ENCODE peak calls at places on chromosomes 1 and 21, in six cellular contexts. U is BJ, Y is brain microvascular endothelial cell, B is mucosa of descending colon, J is pancreas, I is sigmoid colon. V is an unnamed sample.

GRCh38 chr21:34807146-34807880 is 138.5 kb downstream of the CLIC6 start:
- DNase-seq in Y (peak), U (peak), B (no peak), J (no peak), I (no peak), V (peak)

GRCh38 chr1:238485062-238485905 is 594.6 kb upstream of the ZP4 start:
- DNase-seq in Y (peak), U (no peak), B (no peak), I (no peak), J (no peak), V (peak)

GRCh38 chr1:192812420-192813209 is 3.8 kb downstream of the RGS2 start:
- DNase-seq in J (no peak), B (no peak), U (no peak), Y (no peak), I (no peak), V (no peak)

GRCh38 chr21:31622397-31622796 is 37.1 kb upstream of the SOD1 start:
- DNase-seq in Y (no peak), I (no peak), U (no peak), J (no peak), B (no peak), V (no peak)

GRCh38 chr1:22089787-22090186 is 37.3 kb downstream of the CDC42 start:
- DNase-seq in U (no peak), J (no peak), B (no peak), Y (no peak), I (no peak), V (no peak)

GRCh38 chr1:42940851-42941639 is 17.6 kb downstream of the SLC2A1 start:
- DNase-seq in I (no peak), J (no peak), Y (peak), U (peak), B (peak), V (peak)

GRCh38 chr21:29219165-29219770 is 79.5 kb upstream of the BACH1 start:
- DNase-seq in B (no peak), I (no peak), J (no peak), U (no peak), Y (no peak), V (peak)

GRCh38 chr1:196873385-196873784 is 14.5 kb upstream of the CFHR4 start:
- DNase-seq in U (no peak), I (no peak), Y (no peak), B (no peak), J (no peak), V (no peak)

GRCh38 chr1:107450899-107451664 is 310.2 kb downstream of the NTNG1 start:
- DNase-seq in U (no peak), Y (no peak), B (no peak), I (no peak), J (no peak), V (no peak)

GRCh38 chr1:233081686-233082085 is 131.3 kb downstream of the NTPCR start:
- DNase-seq in B (no peak), I (no peak), Y (no peak), J (no peak), U (no peak), V (no peak)

GRCh38 chr21:41655259-41655658 is 111.6 kb downstream of the RIPK4 start:
- DNase-seq in J (no peak), Y (no peak), B (no peak), U (no peak), I (no peak), V (no peak)

GRCh38 chr1:47593001-47593568 is 155.2 kb downstream of the FOXD2 start:
- DNase-seq in B (no peak), Y (no peak), U (no peak), J (no peak), I (no peak), V (no peak)

GRCh38 chr21:45266518-45267389 is 20.9 kb downstream of the POFUT2 start:
- DNase-seq in B (no peak), U (no peak), J (no peak), Y (peak), I (peak), V (no peak)

DNA sequence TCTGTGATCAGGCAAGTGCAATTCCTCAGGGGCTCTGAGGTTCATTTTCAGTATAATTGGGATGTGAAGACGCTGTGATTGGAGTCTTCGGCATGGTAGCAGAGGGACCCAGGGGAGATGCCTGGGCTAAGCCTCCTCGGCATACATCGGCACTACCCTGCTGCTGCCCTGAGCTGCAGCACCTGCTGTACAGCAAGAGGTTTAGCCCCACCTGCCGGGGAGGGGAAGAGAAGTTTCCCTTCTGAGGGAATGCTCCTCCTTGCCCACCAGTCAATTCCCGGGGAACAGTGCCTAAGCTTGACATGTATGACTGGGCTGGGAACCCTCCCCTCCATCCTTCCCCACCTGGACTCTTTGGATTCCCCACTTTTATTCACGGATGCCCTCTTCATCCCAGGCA is 24.9 kb downstream of the CNIH3 start:
- DNase-seq in B (no peak), J (no peak), I (no peak), Y (no peak), U (no peak), V (no peak)
- TF ChIP-seq CTCF in B (no peak), J (no peak), I (no peak), Y (peak), U (no peak), V (no peak)

DNA sequence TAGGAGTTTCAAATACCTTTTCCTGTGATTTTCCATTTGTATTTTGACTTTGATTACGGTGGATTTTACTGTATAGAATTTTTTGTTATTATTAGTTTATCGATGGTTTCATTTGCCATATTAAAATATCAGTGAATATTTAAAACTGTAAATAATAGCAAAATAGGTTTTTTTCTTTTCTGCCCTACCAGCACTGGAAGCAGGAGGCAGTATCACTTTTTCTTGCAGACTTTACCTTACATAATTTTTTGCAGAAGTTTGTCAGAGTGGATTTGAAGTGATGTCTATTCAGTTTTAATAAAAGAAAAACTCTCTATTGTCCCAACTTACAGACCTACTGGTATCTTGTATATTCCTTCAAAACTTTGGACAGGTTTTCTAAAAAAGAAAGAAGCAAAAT is 213.6 kb downstream of the CENPF start:
- DNase-seq in U (no peak), J (no peak), Y (no peak), I (no peak), B (no peak), V (no peak)
- TF ChIP-seq CTCF in U (peak), J (no peak), Y (peak), I (no peak), B (no peak), V (peak)

GRCh38 chr1:16072095-16072494 is 1.4 kb downstream of the FAM131C start:
- DNase-seq in J (no peak), B (no peak), Y (no peak), U (no peak), I (no peak), V (no peak)

GRCh38 chr1:16073490-16074104 is at the start of gene FAM131C:
- DNase-seq in Y (no peak), U (no peak), J (no peak), I (no peak), B (peak), V (no peak)

GRCh38 chr1:16074217-16074616 is 766 bp upstream of the FAM131C start:
- DNase-seq in U (no peak), Y (no peak), I (no peak), B (no peak), J (no peak), V (no peak)

GRCh38 chr1:16071614-16072013 is 1.8 kb downstream of the FAM131C start:
- DNase-seq in I (no peak), J (no peak), Y (no peak), B (no peak), U (no peak), V (no peak)

GRCh38 chr1:16072616-16073484 is 601 bp downstream of the FAM131C start:
- DNase-seq in Y (no peak), I (no peak), U (no peak), B (no peak), J (no peak), V (no peak)
- TF ChIP-seq CTCF in Y (peak), I (no peak), U (peak), B (no peak), J (no peak), V (no peak)

DNA sequence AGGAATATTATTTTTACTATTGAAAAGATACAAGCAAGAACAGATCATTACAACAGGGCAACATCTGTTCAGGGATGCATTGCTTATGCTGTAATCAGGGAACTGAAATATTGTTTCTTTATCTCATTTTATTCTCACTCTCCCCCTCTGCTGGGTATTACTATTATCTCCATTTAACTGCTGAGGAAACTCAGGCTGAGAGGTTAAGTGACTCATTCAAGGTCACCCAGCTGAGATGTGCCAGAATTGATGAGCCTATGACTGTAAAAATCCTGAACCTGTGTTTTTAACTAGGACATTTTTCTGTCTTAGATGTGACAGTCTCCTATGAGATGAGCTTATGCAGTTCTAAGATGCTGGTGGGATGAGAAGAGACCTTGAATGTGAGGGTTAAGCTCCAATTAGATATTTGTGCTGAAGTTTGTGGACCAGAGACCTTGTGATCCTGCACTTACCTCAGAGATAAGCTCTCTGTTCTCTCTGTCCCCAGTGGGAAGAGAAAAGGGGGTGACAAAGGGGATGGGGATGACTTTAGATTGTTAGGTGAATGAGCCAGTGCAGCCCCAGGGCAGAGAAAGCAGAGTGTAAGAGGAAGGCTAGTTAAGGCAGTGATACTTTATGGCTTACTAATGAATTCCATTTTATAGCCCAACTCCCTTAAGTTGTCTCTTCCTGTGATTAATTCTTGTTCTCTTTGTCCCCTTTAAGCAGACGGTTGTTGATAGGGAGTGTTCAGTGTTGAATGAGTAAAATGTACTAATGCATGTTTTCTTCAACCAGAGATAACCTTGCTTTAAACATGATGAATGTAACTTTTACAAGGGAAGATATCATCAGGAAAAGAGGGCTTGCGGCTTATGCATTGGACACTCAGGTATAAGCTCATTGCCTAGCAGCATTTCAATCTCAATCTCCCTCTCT is 111.4 kb downstream of the HLX start:
- DNase-seq in J (no peak), I (no peak), U (no peak), Y (peak), B (no peak), V (peak)
- TF ChIP-seq CTCF in J (no peak), I (no peak), U (peak), Y (peak), B (no peak), V (no peak)

GRCh38 chr1:91741906-91742305 is 144.0 kb downstream of the TGFBR3 start:
- DNase-seq in B (no peak), U (no peak), J (no peak), Y (no peak), I (no peak), V (no peak)
- TF ChIP-seq CTCF in B (no peak), U (no peak), J (no peak), Y (no peak), I (no peak), V (no peak)

GRCh38 chr1:230710543-230710904 is 3.4 kb downstream of the AGT start:
- DNase-seq in B (no peak), U (no peak), J (no peak), I (no peak), Y (no peak), V (no peak)

GRCh38 chr1:230707732-230708630 is 5.9 kb downstream of the AGT start:
- DNase-seq in J (no peak), B (no peak), I (no peak), U (no peak), Y (no peak), V (no peak)

GRCh38 chr1:230706887-230707731 is 6.8 kb downstream of the AGT start:
- DNase-seq in B (no peak), I (no peak), U (no peak), Y (no peak), J (no peak), V (no peak)

GRCh38 chr1:230709619-230710542 is 4.0 kb downstream of the AGT start:
- DNase-seq in I (no peak), J (no peak), B (no peak), U (no peak), Y (no peak), V (no peak)

GRCh38 chr1:230708631-230709580 is 5.0 kb downstream of the AGT start:
- DNase-seq in B (peak), I (no peak), Y (no peak), U (no peak), J (no peak), V (peak)
- TF ChIP-seq CTCF in B (no peak), I (no peak), Y (no peak), U (no peak), J (no peak), V (no peak)

GRCh38 chr1:220908757-220909156 is 29.5 kb downstream of the HLX start:
- DNase-seq in U (no peak), I (no peak), J (no peak), B (no peak), Y (no peak), V (peak)
- TF ChIP-seq CTCF in U (peak), I (peak), J (peak), B (no peak), Y (peak), V (peak)

V was measured in fibroblast of the aortic adventitia.